ENCODE peak calls at places on chromosomes 4 and X, in nine cellular contexts. Y is CD8-positive, alpha-beta T cell; U is ovary; R is fibroblast of lung; W is uterus; D is PC-3; C is mucosa of descending colon; B is neural crest cell; L is HFFc6. E is an unnamed sample.

GRCh38 chr4:13476915-13477314 is 7.2 kb downstream of the RAB28 start:
- DNase-seq in C (no peak), L (peak), D (peak), U (no peak), R (no peak), W (no peak), B (no peak), Y (no peak), E (no peak)

GRCh38 chr4:189187531-189188052 is 753.1 kb upstream of the FRG1 start:
- DNase-seq in D (peak), R (no peak), C (no peak), W (no peak), Y (no peak), B (no peak), L (no peak), U (no peak), E (peak)

GRCh38 chrX:153909024-153909979 is 4.8 kb downstream of the AVPR2 start:
- DNase-seq in C (no peak), W (no peak), D (no peak), Y (no peak), L (no peak), R (no peak), B (no peak), U (no peak), E (no peak)

GRCh38 chr4:64158648-64159326 is 250.5 kb downstream of the TECRL start:
- DNase-seq in B (peak), Y (no peak), U (no peak), R (peak), C (no peak), W (peak), L (peak), D (peak), E (peak)

GRCh38 chr4:127000090-127000489 is 632.7 kb upstream of the INTU start:
- DNase-seq in D (no peak), L (no peak), Y (no peak), R (peak), B (no peak), U (no peak), W (no peak), C (no peak), E (no peak)

GRCh38 chr4:45294464-45294863 is 568.1 kb upstream of the GNPDA2 start:
- DNase-seq in W (no peak), L (no peak), U (no peak), Y (no peak), D (no peak), C (no peak), B (no peak), R (no peak), E (no peak)

GRCh38 chr4:178958725-178959440 is 1516.6 kb upstream of the AGA start:
- DNase-seq in R (no peak), L (no peak), D (peak), B (no peak), Y (no peak), W (no peak), U (no peak), C (no peak), E (no peak)

GRCh38 chrX:81120936-81121351 is 80.8 kb downstream of the HMGN5 start:
- DNase-seq in B (peak), C (peak), L (peak), U (no peak), Y (no peak), W (peak), R (peak), D (peak), E (peak)

GRCh38 chr4:33090910-33091309 is 2370.7 kb downstream of the PCDH7 start:
- DNase-seq in D (no peak), R (no peak), L (no peak), C (no peak), B (no peak), Y (no peak), U (no peak), W (no peak), E (no peak)

GRCh38 chr4:186946682-186947294 is 223.1 kb upstream of the FAT1 start:
- DNase-seq in B (no peak), L (no peak), U (no peak), R (no peak), D (peak), W (no peak), Y (no peak), C (peak), E (peak)

GRCh38 chrX:13373807-13374187 is 53.9 kb upstream of the ATXN3L start:
- DNase-seq in B (no peak), C (no peak), L (peak), W (no peak), R (peak), D (no peak), U (no peak), Y (no peak), E (peak)

GRCh38 chr4:47639531-47639930 is 154.5 kb downstream of the ATP10D start:
- DNase-seq in U (no peak), R (no peak), Y (no peak), B (no peak), C (no peak), L (no peak), W (no peak), D (no peak), E (peak)

GRCh38 chrX:85243761-85244410 is at the start of the genes SATL1 and ZNF711:
- DNase-seq in W (peak), B (peak), L (no peak), R (peak), C (peak), U (peak), Y (no peak), D (no peak), E (peak)

GRCh38 chrX:47515941-47516649 is 33.1 kb upstream of the ZNF41 start:
- DNase-seq in Y (no peak), B (no peak), U (no peak), R (peak), L (peak), W (no peak), D (peak), C (no peak), E (peak)

GRCh38 chrX:153818571-153819397 is 11.6 kb downstream of the PDZD4 start:
- DNase-seq in L (no peak), Y (peak), W (no peak), U (no peak), R (no peak), B (peak), D (peak), C (peak), E (no peak)

GRCh38 chr4:128354205-128354821 is 66.7 kb upstream of the PGRMC2 start:
- DNase-seq in B (no peak), L (peak), C (no peak), U (no peak), W (no peak), Y (no peak), R (peak), D (peak), E (peak)

GRCh38 chrX:46575586-46575985 is 2.0 kb downstream of the CHST7 start:
- DNase-seq in W (no peak), U (no peak), R (no peak), C (no peak), L (no peak), D (peak), Y (no peak), B (no peak), E (peak)

GRCh38 chrX:8579602-8580001 is 115.0 kb downstream of the VCX3B start:
- DNase-seq in Y (no peak), B (no peak), W (no peak), R (no peak), U (no peak), L (no peak), D (peak), C (no peak), E (no peak)

GRCh38 chr4:128974203-128974602 is 119.1 kb downstream of the SCLT1 start:
- DNase-seq in U (no peak), L (peak), Y (no peak), D (no peak), W (no peak), R (peak), B (no peak), C (no peak), E (no peak)

GRCh38 chrX:154376768-154377167 is 2.3 kb upstream of the EMD start:
- DNase-seq in C (no peak), B (no peak), L (no peak), W (peak), D (no peak), Y (no peak), R (peak), U (peak), E (no peak)

GRCh38 chrX:155637714-155638113 is 25.0 kb upstream of the TMLHE start:
- DNase-seq in Y (no peak), D (no peak), W (no peak), B (no peak), R (no peak), C (no peak), L (no peak), U (no peak), E (no peak)

GRCh38 chr4:74006009-74006476 is 7.6 kb upstream of the CXCL5 start:
- DNase-seq in W (no peak), L (no peak), Y (no peak), B (no peak), R (peak), C (no peak), D (peak), U (no peak), E (peak)

GRCh38 chr4:86579941-86580340 is 14.2 kb upstream of the PTPN13 start:
- DNase-seq in W (no peak), Y (no peak), U (no peak), D (no peak), C (no peak), R (no peak), L (no peak), B (no peak), E (no peak)

GRCh38 chr4:86283341-86283740 is 76.5 kb downstream of the MAPK10 start:
- DNase-seq in U (no peak), R (no peak), B (no peak), C (no peak), D (no peak), L (no peak), W (no peak), Y (no peak), E (no peak)

GRCh38 chr4:88297131-88297530 is 12.8 kb upstream of the PPM1K start:
- DNase-seq in Y (no peak), C (no peak), L (no peak), W (no peak), D (no peak), R (no peak), U (no peak), B (no peak), E (no peak)

GRCh38 chr4:147707892-147708672 is 23.8 kb upstream of the ARHGAP10 start:
- DNase-seq in B (peak), Y (peak), U (peak), W (peak), C (no peak), L (peak), R (peak), D (peak), E (peak)

GRCh38 chrX:105553118-105553517 is 269.2 kb upstream of the NRK start:
- DNase-seq in D (no peak), U (no peak), L (no peak), W (no peak), Y (no peak), C (no peak), R (no peak), B (no peak), E (peak)

GRCh38 chr4:96585304-96585703 is 745.4 kb downstream of the PDHA2 start:
- DNase-seq in B (no peak), U (no peak), R (no peak), D (no peak), L (no peak), Y (no peak), W (no peak), C (no peak), E (no peak)

GRCh38 chrX:115547448-115547847 is 13.5 kb upstream of the PLS3 start:
- DNase-seq in D (peak), Y (no peak), L (no peak), W (no peak), C (no peak), U (no peak), R (no peak), B (no peak), E (no peak)

GRCh38 chr4:186621959-186622553 is 66.7 kb upstream of the MTNR1A start:
- DNase-seq in C (no peak), D (no peak), U (no peak), R (peak), Y (no peak), B (no peak), W (no peak), L (peak), E (peak)

GRCh38 chr4:28636971-28637370 is 1776.3 kb downstream of the STIM2 start:
- DNase-seq in R (no peak), W (no peak), D (peak), C (no peak), Y (no peak), B (no peak), U (no peak), L (peak), E (no peak)

GRCh38 chrX:42619068-42619467 is 158.9 kb downstream of the PPP1R2C start:
- DNase-seq in U (no peak), Y (no peak), B (no peak), C (no peak), R (no peak), W (no peak), L (no peak), D (no peak), E (no peak)

GRCh38 chrX:6170424-6170823 is 58.2 kb downstream of the NLGN4X start:
- DNase-seq in W (no peak), Y (no peak), L (no peak), U (no peak), R (no peak), B (no peak), C (no peak), D (no peak), E (no peak)

GRCh38 chrX:124087000-124087746 is 125.7 kb downstream of the STAG2 start:
- DNase-seq in C (no peak), D (no peak), U (no peak), R (no peak), L (no peak), B (no peak), W (no peak), Y (no peak), E (no peak)

GRCh38 chrX:155086202-155086840 is 15.0 kb downstream of the BRCC3 start:
- DNase-seq in U (no peak), B (peak), R (peak), Y (peak), L (no peak), D (peak), W (peak), C (peak), E (peak)

GRCh38 chrX:70030242-70030823 is 19.4 kb downstream of the AWAT2 start:
- DNase-seq in B (peak), C (no peak), W (no peak), U (no peak), L (peak), D (peak), R (peak), Y (peak), E (peak)

GRCh38 chr4:99816611-99817309 is at the start of gene DAPP1:
- DNase-seq in B (no peak), L (no peak), Y (peak), C (peak), D (peak), R (no peak), W (peak), U (no peak), E (peak)

GRCh38 chr4:14035076-14035475 is 407.6 kb upstream of the BOD1L1 start:
- DNase-seq in U (no peak), B (no peak), W (no peak), D (no peak), R (no peak), Y (no peak), C (no peak), L (no peak), E (no peak)

GRCh38 chrX:15150578-15150977 is 119.3 kb downstream of the ASB9 start:
- DNase-seq in C (no peak), Y (no peak), U (no peak), D (no peak), W (no peak), R (no peak), B (no peak), L (no peak), E (no peak)

GRCh38 chrX:15143050-15143824 is 126.6 kb downstream of the ASB9 start:
- DNase-seq in C (peak), L (no peak), U (no peak), R (peak), Y (peak), W (peak), B (peak), D (peak), E (peak)

GRCh38 chrX:15142084-15142715 is 127.7 kb downstream of the ASB9 start:
- DNase-seq in W (no peak), U (no peak), Y (no peak), D (no peak), B (no peak), R (no peak), C (no peak), L (no peak), E (peak)

GRCh38 chrX:15143825-15144121 is 126.1 kb downstream of the ASB9 start:
- DNase-seq in L (no peak), B (no peak), R (no peak), D (peak), Y (no peak), U (no peak), C (no peak), W (no peak), E (peak)

GRCh38 chrX:15146515-15146914 is 123.4 kb downstream of the ASB9 start:
- DNase-seq in B (peak), W (no peak), L (no peak), R (peak), Y (no peak), D (peak), C (peak), U (no peak), E (peak)
- TF ChIP-seq CTCF in B (peak), W (peak), L (peak), R (peak), Y (no peak), D (peak), C (no peak), U (no peak), E (peak)

GRCh38 chr4:70993181-70994068 is at the start of gene DCK:
- DNase-seq in Y (peak), B (peak), L (peak), D (peak), W (peak), C (peak), U (peak), R (peak), E (peak)
- TF ChIP-seq CTCF in Y (no peak), B (no peak), L (no peak), D (no peak), W (no peak), C (no peak), U (no peak), R (no peak), E (no peak)

GRCh38 chrX:19899234-19899788 is 11.9 kb upstream of the SH3KBP1 start:
- DNase-seq in C (no peak), R (peak), L (no peak), Y (no peak), D (no peak), U (no peak), W (no peak), B (no peak), E (no peak)

GRCh38 chrX:19902110-19902509 is 14.7 kb upstream of the SH3KBP1 start:
- DNase-seq in R (no peak), W (no peak), L (no peak), D (no peak), C (no peak), Y (no peak), U (no peak), B (no peak), E (no peak)

GRCh38 chrX:19893722-19894121 is 6.3 kb upstream of the SH3KBP1 start:
- DNase-seq in B (no peak), R (no peak), C (no peak), L (peak), D (peak), U (no peak), W (no peak), Y (no peak), E (peak)

DNA sequence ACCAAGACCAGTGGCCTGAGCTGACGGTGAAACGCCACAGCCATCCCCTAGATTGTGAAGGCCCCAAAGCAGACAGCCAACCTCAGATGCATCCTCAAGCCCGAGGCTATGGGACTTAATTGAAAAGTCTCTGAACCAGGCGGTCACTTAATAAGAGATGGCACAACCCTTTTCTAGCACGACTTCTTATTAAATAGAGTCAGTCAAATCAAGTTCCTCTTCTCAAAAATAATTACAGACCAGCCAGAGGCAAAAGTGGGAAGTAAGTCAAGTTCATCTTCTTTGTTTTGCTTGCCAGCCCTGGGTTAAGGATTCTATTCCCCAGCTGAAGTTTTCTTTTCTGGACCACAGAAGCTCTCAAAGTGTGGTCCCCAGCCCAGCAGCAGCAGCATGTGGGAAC is 9.7 kb upstream of the SH3KBP1 start:
- DNase-seq in C (no peak), L (no peak), W (no peak), Y (no peak), U (no peak), B (no peak), R (no peak), D (no peak), E (no peak)
- TF ChIP-seq CTCF in C (no peak), L (no peak), W (no peak), Y (no peak), U (no peak), B (no peak), R (no peak), D (no peak), E (no peak)

DNA sequence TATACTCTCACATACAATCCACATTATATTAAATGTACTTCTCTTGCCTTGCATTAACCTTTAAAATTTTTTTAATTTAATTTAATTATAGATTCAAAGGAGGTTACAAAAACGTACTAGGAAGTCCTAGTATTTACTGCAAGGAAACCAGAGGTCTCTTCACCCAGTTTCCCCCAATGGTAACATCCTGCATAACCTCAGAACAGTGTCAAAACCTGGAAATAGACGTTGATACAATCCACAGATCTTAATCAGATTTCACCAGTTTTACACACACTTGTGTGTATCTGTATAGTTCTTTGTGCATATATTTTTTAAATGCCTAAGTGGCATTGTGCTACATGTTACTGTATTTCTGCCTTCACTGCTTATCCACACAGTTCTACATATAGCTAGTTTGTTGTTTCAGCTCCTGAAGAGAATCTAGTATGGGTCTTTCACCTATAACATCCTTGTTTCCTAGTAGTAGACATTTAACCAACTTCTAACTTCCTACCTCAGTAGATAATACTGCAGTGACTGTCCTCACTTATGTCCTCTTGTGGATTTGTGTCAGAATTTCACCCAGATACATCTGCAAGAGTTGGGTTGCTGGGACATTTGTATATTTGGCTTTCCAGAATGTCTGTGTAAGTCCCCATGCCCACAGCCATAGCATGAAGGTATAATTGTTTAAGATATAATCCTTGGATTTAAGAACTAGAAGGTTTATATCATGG is 103.2 kb downstream of the NFKB1 start:
- DNase-seq in Y (no peak), C (no peak), U (no peak), D (no peak), B (no peak), R (no peak), L (no peak), W (no peak), E (no peak)
- TF ChIP-seq CTCF in Y (no peak), C (no peak), U (no peak), D (no peak), B (no peak), R (no peak), L (no peak), W (no peak), E (no peak)